ENCODE peak calls at places on chromosomes 4 and X, in eight cellular contexts. One of them, this sample, is unnamed. For H3K4me1, the result is how much of the 10 kb centered on the place peaks cover.

GRCh38 chrX:106707771-106708454 is 18.6 kb upstream of the RNF128 start:
- DNase-seq in adipocyte: peak
- DNase-seq in IMR-90: peak
- DNase-seq in astrocyte: peak
- DNase-seq in colonic mucosa: no peak
- DNase-seq in fibroblast of lung: peak
- DNase-seq in K562: no peak
- DNase-seq in endothelial cell of umbilical vein: no peak
- DNase-seq in this sample: no peak

GRCh38 chrX:133921764-133922389 is 63.5 kb downstream of the GPC3 start:
- DNase-seq in fibroblast of lung: peak
- DNase-seq in astrocyte: no peak
- DNase-seq in colonic mucosa: peak
- DNase-seq in IMR-90: peak
- DNase-seq in K562: peak
- DNase-seq in endothelial cell of umbilical vein: peak
- DNase-seq in adipocyte: peak
- DNase-seq in this sample: peak

GRCh38 chrX:113059714-113060113 is 219.1 kb upstream of the AMOT start:
- DNase-seq in colonic mucosa: no peak
- DNase-seq in IMR-90: no peak
- DNase-seq in K562: no peak
- DNase-seq in astrocyte: peak
- DNase-seq in fibroblast of lung: no peak
- DNase-seq in adipocyte: peak
- DNase-seq in endothelial cell of umbilical vein: no peak
- DNase-seq in this sample: no peak

GRCh38 chrX:78024349-78025108 is 55.1 kb upstream of the PGAM4 start:
- DNase-seq in fibroblast of lung: peak
- DNase-seq in endothelial cell of umbilical vein: peak
- DNase-seq in colonic mucosa: peak
- DNase-seq in IMR-90: peak
- DNase-seq in astrocyte: no peak
- DNase-seq in adipocyte: peak
- DNase-seq in K562: peak
- DNase-seq in this sample: peak

GRCh38 chr4:84530449-84530848 is 31.4 kb upstream of the NKX6-1 start:
- DNase-seq in endothelial cell of umbilical vein: no peak
- DNase-seq in astrocyte: peak
- DNase-seq in adipocyte: peak
- DNase-seq in fibroblast of lung: peak
- DNase-seq in colonic mucosa: no peak
- DNase-seq in K562: no peak
- DNase-seq in IMR-90: peak
- DNase-seq in this sample: no peak

GRCh38 chrX:44203791-44204190 is 139.7 kb downstream of the EFHC2 start:
- DNase-seq in endothelial cell of umbilical vein: no peak
- DNase-seq in colonic mucosa: no peak
- DNase-seq in IMR-90: no peak
- DNase-seq in fibroblast of lung: no peak
- DNase-seq in adipocyte: no peak
- DNase-seq in astrocyte: no peak
- DNase-seq in K562: no peak
- DNase-seq in this sample: no peak

GRCh38 chr4:184310171-184310567 is 92.5 kb upstream of the ENPP6 start:
- DNase-seq in fibroblast of lung: no peak
- DNase-seq in IMR-90: no peak
- DNase-seq in colonic mucosa: peak
- DNase-seq in astrocyte: no peak
- DNase-seq in endothelial cell of umbilical vein: peak
- DNase-seq in adipocyte: no peak
- DNase-seq in K562: peak
- DNase-seq in this sample: peak

GRCh38 chr4:136651278-136651667 is 881.0 kb downstream of the PCDH18 start:
- DNase-seq in endothelial cell of umbilical vein: peak
- DNase-seq in colonic mucosa: no peak
- DNase-seq in K562: no peak
- DNase-seq in adipocyte: no peak
- DNase-seq in fibroblast of lung: peak
- DNase-seq in astrocyte: peak
- DNase-seq in IMR-90: peak
- DNase-seq in this sample: no peak

GRCh38 chr4:683982-684571 is 4.9 kb downstream of the SLC49A3 start:
- DNase-seq in colonic mucosa: peak
- DNase-seq in adipocyte: peak
- DNase-seq in astrocyte: peak
- DNase-seq in IMR-90: peak
- DNase-seq in endothelial cell of umbilical vein: peak
- DNase-seq in K562: peak
- DNase-seq in fibroblast of lung: peak
- DNase-seq in this sample: peak

GRCh38 chrX:72027914-72028307 is 103.8 kb downstream of the RTL5 start:
- DNase-seq in colonic mucosa: no peak
- DNase-seq in K562: no peak
- DNase-seq in fibroblast of lung: no peak
- DNase-seq in endothelial cell of umbilical vein: no peak
- DNase-seq in adipocyte: no peak
- DNase-seq in astrocyte: no peak
- DNase-seq in IMR-90: no peak
- DNase-seq in this sample: peak
- H3K9ac ChIP-seq in colonic mucosa: no peak
- H3K9ac ChIP-seq in K562: no peak
- H3K9ac ChIP-seq in fibroblast of lung: no peak
- H3K9ac ChIP-seq in endothelial cell of umbilical vein: no peak
- H3K9ac ChIP-seq in adipocyte: no peak
- H3K9ac ChIP-seq in astrocyte: no peak
- H3K9ac ChIP-seq in IMR-90: no peak
- H3K9ac ChIP-seq in this sample: no peak

GRCh38 chr4:7813674-7814073 is 126.0 kb downstream of the AFAP1 start:
- DNase-seq in astrocyte: peak
- DNase-seq in colonic mucosa: no peak
- DNase-seq in endothelial cell of umbilical vein: peak
- DNase-seq in adipocyte: peak
- DNase-seq in fibroblast of lung: peak
- DNase-seq in IMR-90: peak
- DNase-seq in K562: no peak
- DNase-seq in this sample: no peak

GRCh38 chr4:7811536-7812190 is 128.0 kb downstream of the AFAP1 start:
- DNase-seq in endothelial cell of umbilical vein: no peak
- DNase-seq in adipocyte: peak
- DNase-seq in astrocyte: peak
- DNase-seq in IMR-90: peak
- DNase-seq in fibroblast of lung: peak
- DNase-seq in colonic mucosa: peak
- DNase-seq in K562: no peak
- DNase-seq in this sample: no peak

GRCh38 chr4:7812921-7813320 is 126.7 kb downstream of the AFAP1 start:
- DNase-seq in colonic mucosa: no peak
- DNase-seq in astrocyte: no peak
- DNase-seq in adipocyte: no peak
- DNase-seq in K562: no peak
- DNase-seq in endothelial cell of umbilical vein: no peak
- DNase-seq in IMR-90: no peak
- DNase-seq in fibroblast of lung: no peak
- DNase-seq in this sample: no peak

GRCh38 chr4:7810792-7811535 is 128.7 kb downstream of the AFAP1 start:
- DNase-seq in adipocyte: no peak
- DNase-seq in IMR-90: no peak
- DNase-seq in fibroblast of lung: no peak
- DNase-seq in K562: no peak
- DNase-seq in endothelial cell of umbilical vein: no peak
- DNase-seq in colonic mucosa: no peak
- DNase-seq in astrocyte: no peak
- DNase-seq in this sample: no peak

DNA sequence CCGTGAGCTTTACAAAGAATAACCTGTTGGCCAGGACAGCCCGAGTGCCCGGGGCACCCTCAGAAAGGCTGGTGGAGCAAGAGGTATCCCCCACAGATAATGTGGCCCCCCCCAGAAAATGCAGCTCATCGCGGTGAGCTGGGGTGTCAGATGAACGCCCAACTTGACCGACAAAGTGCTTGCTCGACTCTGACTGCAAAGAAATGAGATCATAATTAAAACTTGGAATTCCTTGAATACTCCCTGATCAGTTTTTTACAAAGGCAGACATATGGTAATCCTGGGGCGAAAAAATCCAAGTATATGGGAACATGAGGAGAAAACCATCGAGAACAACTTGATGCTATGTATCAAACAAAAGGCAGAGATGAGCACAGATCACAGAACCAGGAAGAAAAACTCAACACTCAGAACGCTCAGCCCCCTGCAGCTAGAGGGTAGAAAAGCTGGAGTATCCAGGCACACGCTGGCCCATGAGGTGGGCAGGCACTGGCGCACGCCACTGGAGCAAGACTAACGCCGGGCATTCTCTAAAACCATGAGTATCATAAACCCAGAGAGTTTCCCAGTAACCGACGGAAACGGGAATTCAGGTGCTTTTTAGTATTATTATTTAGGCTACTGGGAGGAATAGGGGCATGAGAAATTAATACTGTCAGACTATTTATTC is 127.3 kb downstream of the AFAP1 start:
- DNase-seq in fibroblast of lung: no peak
- DNase-seq in endothelial cell of umbilical vein: no peak
- DNase-seq in astrocyte: peak
- DNase-seq in adipocyte: no peak
- DNase-seq in IMR-90: peak
- DNase-seq in K562: no peak
- DNase-seq in colonic mucosa: no peak
- DNase-seq in this sample: no peak
- H3K4me1 ChIP-seq in fibroblast of lung: under half
- H3K4me1 ChIP-seq in endothelial cell of umbilical vein: under half
- H3K4me1 ChIP-seq in astrocyte: under half
- H3K4me1 ChIP-seq in adipocyte: under half
- H3K4me1 ChIP-seq in IMR-90: under half
- H3K4me1 ChIP-seq in K562: under half
- H3K4me1 ChIP-seq in colonic mucosa: under half
- H3K4me1 ChIP-seq in this sample: under half

GRCh38 chr4:75653845-75654503 is 19.2 kb downstream of the G3BP2 start:
- DNase-seq in adipocyte: no peak
- DNase-seq in astrocyte: peak
- DNase-seq in fibroblast of lung: peak
- DNase-seq in colonic mucosa: no peak
- DNase-seq in endothelial cell of umbilical vein: peak
- DNase-seq in K562: no peak
- DNase-seq in IMR-90: peak
- DNase-seq in this sample: no peak
- H3K9ac ChIP-seq in adipocyte: no peak
- H3K9ac ChIP-seq in astrocyte: no peak
- H3K9ac ChIP-seq in fibroblast of lung: no peak
- H3K9ac ChIP-seq in colonic mucosa: no peak
- H3K9ac ChIP-seq in endothelial cell of umbilical vein: no peak
- H3K9ac ChIP-seq in K562: no peak
- H3K9ac ChIP-seq in IMR-90: no peak
- H3K9ac ChIP-seq in this sample: no peak

GRCh38 chr4:5722328-5722727 is 11.3 kb downstream of the EVC start:
- DNase-seq in adipocyte: peak
- DNase-seq in fibroblast of lung: peak
- DNase-seq in astrocyte: peak
- DNase-seq in K562: no peak
- DNase-seq in colonic mucosa: no peak
- DNase-seq in endothelial cell of umbilical vein: no peak
- DNase-seq in IMR-90: peak
- DNase-seq in this sample: no peak
- H3K4me1 ChIP-seq in adipocyte: under half
- H3K4me1 ChIP-seq in fibroblast of lung: under half
- H3K4me1 ChIP-seq in astrocyte: under half
- H3K4me1 ChIP-seq in K562: under half
- H3K4me1 ChIP-seq in colonic mucosa: under half
- H3K4me1 ChIP-seq in endothelial cell of umbilical vein: under half
- H3K4me1 ChIP-seq in IMR-90: under half
- H3K4me1 ChIP-seq in this sample: under half

DNA sequence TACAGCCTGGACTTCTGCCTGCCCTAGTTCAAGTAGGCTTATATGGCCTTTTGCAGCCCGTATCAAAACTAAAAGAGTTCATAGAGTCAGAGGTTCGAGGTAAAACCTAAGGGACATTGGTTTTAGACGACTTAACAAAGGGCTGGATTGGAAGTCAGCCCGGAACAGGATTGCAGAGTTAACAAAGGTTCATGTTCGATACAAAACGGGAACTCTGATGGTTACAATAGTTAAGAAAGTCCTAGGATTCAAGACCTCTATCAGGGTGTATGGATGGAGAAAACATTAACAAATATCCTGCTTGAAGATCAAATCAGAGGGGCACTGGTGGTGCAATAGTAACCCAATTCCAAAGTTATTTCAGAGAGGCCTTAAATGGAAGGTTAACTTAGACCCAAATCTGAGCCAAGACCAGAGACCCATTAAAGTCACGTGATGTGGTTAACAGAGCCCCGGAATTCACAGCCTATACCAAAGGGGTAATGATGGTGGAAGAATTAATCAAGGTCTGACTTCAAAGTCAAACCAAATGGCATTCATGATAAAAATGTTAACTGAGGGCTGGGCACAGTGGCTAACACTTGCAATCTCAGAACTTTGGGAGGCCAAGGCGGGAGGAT is 656 bp upstream of the ZNF630 start:
- DNase-seq in colonic mucosa: no peak
- DNase-seq in adipocyte: no peak
- DNase-seq in K562: no peak
- DNase-seq in IMR-90: no peak
- DNase-seq in endothelial cell of umbilical vein: no peak
- DNase-seq in astrocyte: no peak
- DNase-seq in fibroblast of lung: no peak
- DNase-seq in this sample: no peak
- H3K9ac ChIP-seq in colonic mucosa: no peak
- H3K9ac ChIP-seq in adipocyte: peak
- H3K9ac ChIP-seq in K562: peak
- H3K9ac ChIP-seq in IMR-90: no peak
- H3K9ac ChIP-seq in endothelial cell of umbilical vein: no peak
- H3K9ac ChIP-seq in astrocyte: peak
- H3K9ac ChIP-seq in fibroblast of lung: no peak
- H3K9ac ChIP-seq in this sample: no peak

GRCh38 chr4:42626629-42627028 is 30.3 kb downstream of the ATP8A1 start:
- DNase-seq in K562: no peak
- DNase-seq in endothelial cell of umbilical vein: no peak
- DNase-seq in adipocyte: no peak
- DNase-seq in IMR-90: no peak
- DNase-seq in astrocyte: no peak
- DNase-seq in fibroblast of lung: no peak
- DNase-seq in colonic mucosa: no peak
- DNase-seq in this sample: no peak
- H3K4me1 ChIP-seq in K562: under half
- H3K4me1 ChIP-seq in endothelial cell of umbilical vein: under half
- H3K4me1 ChIP-seq in adipocyte: under half
- H3K4me1 ChIP-seq in IMR-90: under half
- H3K4me1 ChIP-seq in astrocyte: under half
- H3K4me1 ChIP-seq in fibroblast of lung: under half
- H3K4me1 ChIP-seq in colonic mucosa: under half
- H3K4me1 ChIP-seq in this sample: under half